ENCODE peak calls at places on chromosomes 6 and 20, in seven cellular contexts. G is mesothelial cell of epicardium, D is NCI-H146, L is ACHN, Q is aorta, Y is caudate nucleus, P is cardiac muscle cell. W is an unnamed sample.

GRCh38 chr6:143224516-143224915 is 163.8 kb downstream of the AIG1 start:
- DNase-seq in G (no peak), D (no peak), L (no peak), Q (no peak), Y (no peak), P (no peak), W (no peak)

GRCh38 chr6:67068781-67069180 is 1361.8 kb upstream of the EYS start:
- DNase-seq in G (no peak), D (no peak), L (no peak), Q (no peak), Y (no peak), P (no peak), W (no peak)

GRCh38 chr6:82436740-82437139 is 73.1 kb downstream of the TPBG start:
- DNase-seq in G (no peak), D (no peak), L (no peak), Q (no peak), Y (no peak), P (no peak), W (no peak)

GRCh38 chr6:43948527-43949450 is 178.5 kb downstream of the MRPL14 start:
- DNase-seq in G (no peak), D (peak), L (no peak), Q (no peak), Y (no peak), P (peak), W (peak)

GRCh38 chr6:3751019-3751729 is at the start of gene PXDC1:
- DNase-seq in G (no peak), D (peak), L (peak), Q (peak), Y (no peak), P (peak), W (no peak)

GRCh38 chr20:31705598-31706597 is 16.8 kb downstream of the BCL2L1 start:
- DNase-seq in G (no peak), D (no peak), L (no peak), Q (no peak), Y (no peak), P (no peak), W (no peak)

GRCh38 chr6:20639161-20639560 is 104.9 kb downstream of the CDKAL1 start:
- DNase-seq in G (no peak), D (no peak), L (no peak), Q (no peak), Y (no peak), P (no peak), W (no peak)

GRCh38 chr6:83954371-83954770 is 79.2 kb upstream of the MRAP2 start:
- DNase-seq in G (no peak), D (peak), L (no peak), Q (no peak), Y (no peak), P (no peak), W (no peak)

GRCh38 chr20:10171864-10172751 is 46.5 kb upstream of the SNAP25 start:
- DNase-seq in G (no peak), D (peak), L (peak), Q (peak), Y (peak), P (peak), W (peak)

GRCh38 chr20:24395151-24395550 is 74.3 kb upstream of the SYNDIG1 start:
- DNase-seq in G (no peak), D (no peak), L (no peak), Q (no peak), Y (no peak), P (no peak), W (no peak)

GRCh38 chr6:12865117-12865516 is 148.6 kb downstream of the PHACTR1 start:
- DNase-seq in G (no peak), D (no peak), L (no peak), Q (no peak), Y (no peak), P (no peak), W (no peak)

GRCh38 chr6:46246081-46246480 is 75.3 kb upstream of the ENPP5 start:
- DNase-seq in G (no peak), D (no peak), L (no peak), Q (no peak), Y (no peak), P (no peak), W (no peak)

GRCh38 chr6:33987531-33988021 is 158.3 kb downstream of the GRM4 start:
- DNase-seq in G (no peak), D (peak), L (no peak), Q (no peak), Y (no peak), P (no peak), W (no peak)

GRCh38 chr20:24672181-24672880 is 202.9 kb downstream of the SYNDIG1 start:
- DNase-seq in G (no peak), D (no peak), L (peak), Q (no peak), Y (no peak), P (no peak), W (no peak)

GRCh38 chr6:169723991-169724553 is at the start of gene PHF10:
- DNase-seq in G (peak), D (peak), L (peak), Q (peak), Y (peak), P (peak), W (peak)

GRCh38 chr20:31713312-31714049 is 9.2 kb downstream of the BCL2L1 start:
- DNase-seq in G (no peak), D (no peak), L (peak), Q (peak), Y (peak), P (peak), W (peak)

GRCh38 chr6:37713529-37714119 is 15.9 kb upstream of the MDGA1 start:
- DNase-seq in G (no peak), D (no peak), L (no peak), Q (peak), Y (no peak), P (peak), W (no peak)

GRCh38 chr20:31570735-31571617 is 34.1 kb upstream of the ID1 start:
- DNase-seq in G (no peak), D (peak), L (no peak), Q (no peak), Y (peak), P (no peak), W (no peak)

GRCh38 chr20:62797671-62798532 is 1.6 kb downstream of the MRGBP start:
- DNase-seq in G (no peak), D (no peak), L (no peak), Q (no peak), Y (no peak), P (no peak), W (no peak)

GRCh38 chr6:165913676-165914570 is 250.9 kb upstream of the PDE10A start:
- DNase-seq in G (no peak), D (no peak), L (no peak), Q (no peak), Y (no peak), P (peak), W (no peak)

GRCh38 chr20:48986899-48987298 is 59.2 kb upstream of the CSE1L start:
- DNase-seq in G (no peak), D (peak), L (peak), Q (no peak), Y (no peak), P (peak), W (no peak)

GRCh38 chr6:113909224-113909856 is 52.2 kb downstream of the MARCKS start:
- DNase-seq in G (no peak), D (peak), L (peak), Q (no peak), Y (no peak), P (peak), W (peak)

GRCh38 chr6:87920245-87920644 is 127.4 kb upstream of the SPACA1 start:
- DNase-seq in G (no peak), D (no peak), L (no peak), Q (no peak), Y (no peak), P (no peak), W (no peak)

GRCh38 chr6:115782612-115783011 is 278.1 kb downstream of the FRK start:
- DNase-seq in G (no peak), D (no peak), L (no peak), Q (no peak), Y (no peak), P (no peak), W (no peak)

GRCh38 chr20:23587631-23588030 is 18.1 kb downstream of the CST9 start:
- DNase-seq in G (no peak), D (no peak), L (no peak), Q (no peak), Y (no peak), P (no peak), W (no peak)

GRCh38 chr6:157822221-157823000 is 635 bp upstream of the SNX9 start:
- DNase-seq in G (peak), D (no peak), L (no peak), Q (peak), Y (peak), P (peak), W (no peak)

GRCh38 chr20:51650685-51651134 is 108.2 kb upstream of the NFATC2 start:
- DNase-seq in G (no peak), D (no peak), L (peak), Q (no peak), Y (no peak), P (peak), W (no peak)

GRCh38 chr6:128821116-128821515 is 61.8 kb upstream of the LAMA2 start:
- DNase-seq in G (no peak), D (no peak), L (no peak), Q (no peak), Y (no peak), P (no peak), W (no peak)

GRCh38 chr20:17504898-17505663 is 26.1 kb downstream of the BFSP1 start:
- DNase-seq in G (no peak), D (peak), L (peak), Q (peak), Y (peak), P (peak), W (peak)

GRCh38 chr6:39902136-39902535 is 32.1 kb downstream of the MOCS1 start:
- DNase-seq in G (no peak), D (no peak), L (no peak), Q (no peak), Y (no peak), P (no peak), W (no peak)

GRCh38 chr20:1171461-1172093 is 13.2 kb downstream of the TMEM74B start:
- DNase-seq in G (no peak), D (no peak), L (peak), Q (no peak), Y (no peak), P (peak), W (peak)

GRCh38 chr6:112061605-112062004 is 7.7 kb downstream of the CCN6 start:
- DNase-seq in G (no peak), D (no peak), L (no peak), Q (no peak), Y (no peak), P (no peak), W (no peak)

GRCh38 chr20:45479822-45480221 is 10.3 kb downstream of the WFDC2 start:
- DNase-seq in G (no peak), D (no peak), L (no peak), Q (no peak), Y (no peak), P (no peak), W (no peak)

W was measured in ELF-1.